ENCODE peak calls at places on chromosome 16, in ten cellular contexts. H is nephron progenitor cell; T is stimulated activated CD4-positive, alpha-beta T cell treated with anti-CD3 and anti-CD28 coated beads, Interleukin-1b, Interleukin-23, amount 100 ng/mL, for 1 hour; R is CD4-positive, alpha-beta memory T cell; I is colonic mucosa; O is thoracic aorta; M is AG09309; J is esophagus squamous epithelium; D is AG04450; Q is fibroblast of lung. K is an unnamed sample.

GRCh38 chr16:21952040-21952792 is 945 bp upstream of the UQCRC2 start:
- DNase-seq in T (peak), I (peak), H (peak), Q (peak), M (no peak), R (peak), J (no peak), D (no peak), O (peak), K (peak)

GRCh38 chr16:66515543-66516171 is 34.3 kb downstream of the TK2 start:
- DNase-seq in H (no peak), I (no peak), M (no peak), Q (peak), D (no peak), O (no peak), T (no peak), R (no peak), J (no peak), K (no peak)

GRCh38 chr16:54077412-54077821 is 209.2 kb downstream of the IRX3 start:
- DNase-seq in O (no peak), D (peak), R (no peak), I (no peak), H (no peak), J (no peak), T (no peak), M (peak), Q (peak), K (peak)

GRCh38 chr16:79061199-79061598 is 539.3 kb downstream of the MAF start:
- DNase-seq in R (no peak), H (no peak), O (no peak), M (no peak), I (no peak), D (no peak), T (no peak), Q (no peak), J (no peak), K (no peak)

GRCh38 chr16:80573700-80574120 is 32.9 kb downstream of the DYNLRB2 start:
- DNase-seq in H (no peak), T (no peak), O (no peak), J (no peak), M (no peak), I (no peak), R (no peak), Q (no peak), D (no peak), K (no peak)

GRCh38 chr16:56190903-56191806 is at the start of gene GNAO1:
- DNase-seq in O (no peak), T (peak), Q (peak), H (peak), D (no peak), I (no peak), R (peak), J (no peak), M (no peak), K (no peak)

GRCh38 chr16:81866820-81867440 is 87.8 kb downstream of the PLCG2 start:
- DNase-seq in D (no peak), R (no peak), H (no peak), I (peak), J (no peak), Q (no peak), O (no peak), M (no peak), T (no peak), K (no peak)

GRCh38 chr16:78932395-78932794 is 668.1 kb downstream of the MAF start:
- DNase-seq in Q (no peak), R (no peak), D (no peak), J (no peak), H (no peak), T (no peak), I (no peak), M (no peak), O (no peak), K (no peak)

GRCh38 chr16:25966172-25967097 is 274.7 kb downstream of the HS3ST4 start:
- DNase-seq in J (no peak), R (no peak), H (no peak), M (no peak), D (no peak), O (no peak), Q (no peak), T (no peak), I (no peak), K (no peak)

GRCh38 chr16:30628628-30629342 is 18.6 kb upstream of the ZNF689 start:
- DNase-seq in D (peak), T (peak), J (no peak), O (peak), Q (peak), H (peak), R (peak), I (peak), M (no peak), K (no peak)

GRCh38 chr16:58938856-58939255 is 204.7 kb upstream of the GOT2 start:
- DNase-seq in D (no peak), Q (no peak), T (no peak), H (peak), J (no peak), I (no peak), M (no peak), R (no peak), O (no peak), K (no peak)

GRCh38 chr16:56163938-56164337 is 27.4 kb upstream of the GNAO1 start:
- DNase-seq in Q (no peak), T (no peak), J (no peak), M (no peak), H (no peak), D (no peak), O (no peak), R (no peak), I (no peak), K (no peak)

GRCh38 chr16:79092846-79093245 is 507.7 kb downstream of the MAF start:
- DNase-seq in M (no peak), D (no peak), I (no peak), R (no peak), J (no peak), H (no peak), O (no peak), T (no peak), Q (no peak), K (no peak)

GRCh38 chr16:10130482-10130996 is 51.7 kb downstream of the GRIN2A start:
- DNase-seq in D (no peak), H (no peak), M (no peak), J (no peak), O (no peak), R (no peak), Q (no peak), I (no peak), T (no peak), K (no peak)

GRCh38 chr16:80174416-80174815 is 366.4 kb upstream of the DYNLRB2 start:
- DNase-seq in T (no peak), I (no peak), M (peak), J (no peak), R (no peak), H (no peak), O (no peak), D (peak), Q (peak), K (no peak)

GRCh38 chr16:19033761-19034160 is 33.7 kb upstream of the COQ7 start:
- DNase-seq in R (no peak), M (no peak), I (no peak), Q (no peak), T (no peak), J (no peak), H (no peak), D (no peak), O (no peak), K (no peak)

GRCh38 chr16:53849994-53850393 is 146.0 kb downstream of the FTO start:
- DNase-seq in T (no peak), M (no peak), I (no peak), O (no peak), D (no peak), J (no peak), R (no peak), H (no peak), Q (no peak), K (no peak)

GRCh38 chr16:85557083-85557975 is 55.8 kb upstream of the GSE1 start:
- DNase-seq in I (peak), J (no peak), H (no peak), T (no peak), Q (no peak), D (no peak), R (peak), M (no peak), O (no peak), K (no peak)

GRCh38 chr16:27345201-27345600 is 31.4 kb downstream of the IL4R start:
- DNase-seq in H (no peak), M (no peak), D (no peak), T (no peak), I (no peak), J (no peak), Q (no peak), O (no peak), R (no peak), K (no peak)

GRCh38 chr16:8998114-8998513 is 34.4 kb upstream of the USP7 start:
- DNase-seq in M (peak), I (no peak), Q (peak), R (no peak), H (no peak), D (peak), O (no peak), T (no peak), J (no peak), K (peak)

GRCh38 chr16:25165284-25165683 is 51.5 kb upstream of the AQP8 start:
- DNase-seq in R (no peak), O (no peak), Q (no peak), H (no peak), T (no peak), M (no peak), D (no peak), J (no peak), I (no peak), K (no peak)

GRCh38 chr16:88548131-88548874 is 21.9 kb upstream of the ZC3H18 start:
- DNase-seq in I (no peak), D (no peak), M (no peak), O (no peak), J (no peak), Q (no peak), R (no peak), H (no peak), T (no peak), K (no peak)

GRCh38 chr16:55418586-55418985 is 60.4 kb upstream of the MMP2 start:
- DNase-seq in D (no peak), T (no peak), Q (peak), I (no peak), O (no peak), J (no peak), R (no peak), M (no peak), H (peak), K (no peak)